ENCODE peak calls at places on chromosomes 12 and 14, in six cellular contexts. P, G, B, U, H and E are unnamed samples. For H3K27me3 and H3K4me1, the result is how much of the 10 kb centered on the place peaks cover.

GRCh38 chr14:93946104-93946503 is 19.0 kb downstream of the FAM181A start:
- DNase-seq in P (no peak), G (peak), B (no peak), U (no peak), H (no peak), E (no peak)

GRCh38 chr14:61839452-61839851 is 77.2 kb downstream of the SNAPC1 start:
- DNase-seq in P (no peak), G (peak), B (no peak), U (no peak), H (no peak), E (no peak)

GRCh38 chr14:66008631-66009030 is 477.5 kb upstream of the CCDC196 start:
- DNase-seq in P (no peak), G (no peak), B (no peak), U (peak), H (no peak), E (no peak)

GRCh38 chr14:102207831-102208365 is 68.2 kb downstream of the WDR20 start:
- DNase-seq in P (no peak), G (no peak), B (no peak), U (no peak), H (no peak), E (no peak)

GRCh38 chr12:49292729-49293055 is 2.3 kb upstream of the PRPH start:
- DNase-seq in P (no peak), G (no peak), B (no peak), U (no peak), H (no peak), E (no peak)

GRCh38 chr14:102479777-102480176 is 29.8 kb downstream of the ANKRD9 start:
- DNase-seq in P (peak), G (no peak), B (no peak), U (no peak), H (peak), E (no peak)

GRCh38 chr12:88578274-88578673 is 2.0 kb downstream of the KITLG start:
- DNase-seq in P (no peak), G (no peak), B (no peak), U (no peak), H (no peak), E (no peak)

GRCh38 chr12:22543246-22544037 is 900 bp downstream of the C2CD5 start:
- DNase-seq in P (peak), G (peak), B (no peak), U (no peak), H (peak), E (peak)

GRCh38 chr12:77995436-77996167 is 164.9 kb downstream of the NAV3 start:
- DNase-seq in P (no peak), G (peak), B (peak), U (peak), H (no peak), E (no peak)

GRCh38 chr12:1662761-1663439 is 28.0 kb upstream of the ADIPOR2 start:
- DNase-seq in P (peak), G (peak), B (peak), U (no peak), H (peak), E (no peak)

GRCh38 chr14:71143391-71144290 is 236.4 kb downstream of the PCNX1 start:
- DNase-seq in P (no peak), G (peak), B (no peak), U (peak), H (no peak), E (no peak)

GRCh38 chr14:89753828-89754439 is 200.6 kb downstream of the EFCAB11 start:
- DNase-seq in P (no peak), G (no peak), B (no peak), U (no peak), H (no peak), E (no peak)

GRCh38 chr12:69621551-69621950 is 10.8 kb upstream of the LRRC10 start:
- DNase-seq in P (no peak), G (no peak), B (no peak), U (no peak), H (no peak), E (no peak)

GRCh38 chr14:100802766-100803693 is 22.9 kb upstream of the MEG3 start:
- DNase-seq in P (no peak), G (no peak), B (no peak), U (no peak), H (no peak), E (no peak)

GRCh38 chr12:904010-904414 is 45.5 kb downstream of the RAD52 start:
- DNase-seq in P (no peak), G (no peak), B (no peak), U (peak), H (no peak), E (no peak)

GRCh38 chr12:97300921-97301320 is 161.7 kb upstream of the RMST start:
- DNase-seq in P (no peak), G (no peak), B (no peak), U (no peak), H (no peak), E (no peak)

GRCh38 chr14:99255621-99256482 is 16.1 kb downstream of the BCL11B start:
- DNase-seq in P (no peak), G (no peak), B (no peak), U (no peak), H (no peak), E (no peak)

GRCh38 chr14:57957441-57957840 is 91.5 kb upstream of the SLC35F4 start:
- DNase-seq in P (no peak), G (no peak), B (no peak), U (no peak), H (no peak), E (no peak)

GRCh38 chr12:65826513-65827171 is 2.4 kb downstream of the HMGA2 start:
- DNase-seq in P (no peak), G (peak), B (no peak), U (peak), H (no peak), E (no peak)
- H3K27me3 ChIP-seq in P (half or more), G (under half), B (under half), U (under half), H (under half), E (under half)

DNA sequence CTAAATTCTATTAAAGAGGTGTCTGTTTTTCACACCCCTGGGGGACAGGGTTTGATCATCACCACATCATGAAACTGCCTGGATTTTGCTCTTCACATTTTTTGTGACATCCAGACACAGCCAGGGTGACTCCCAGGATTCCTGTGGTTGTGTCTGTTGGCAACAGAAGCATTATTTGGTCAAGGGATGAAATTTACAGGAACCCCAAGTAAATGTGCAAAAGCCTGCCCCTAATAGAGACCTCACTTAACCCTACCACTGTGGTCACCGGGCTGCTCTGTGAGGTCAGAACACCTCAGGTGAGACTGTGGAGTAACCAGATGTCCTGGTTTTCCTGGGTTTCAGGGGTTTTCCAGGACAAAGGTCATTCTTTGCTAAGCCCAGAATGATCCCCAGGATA is 103.8 kb downstream of the DAD1 start:
- DNase-seq in P (no peak), G (no peak), B (no peak), U (no peak), H (no peak), E (no peak)
- H3K4me1 ChIP-seq in P (under half), G (under half), B (under half), U (half or more), H (under half), E (under half)

DNA sequence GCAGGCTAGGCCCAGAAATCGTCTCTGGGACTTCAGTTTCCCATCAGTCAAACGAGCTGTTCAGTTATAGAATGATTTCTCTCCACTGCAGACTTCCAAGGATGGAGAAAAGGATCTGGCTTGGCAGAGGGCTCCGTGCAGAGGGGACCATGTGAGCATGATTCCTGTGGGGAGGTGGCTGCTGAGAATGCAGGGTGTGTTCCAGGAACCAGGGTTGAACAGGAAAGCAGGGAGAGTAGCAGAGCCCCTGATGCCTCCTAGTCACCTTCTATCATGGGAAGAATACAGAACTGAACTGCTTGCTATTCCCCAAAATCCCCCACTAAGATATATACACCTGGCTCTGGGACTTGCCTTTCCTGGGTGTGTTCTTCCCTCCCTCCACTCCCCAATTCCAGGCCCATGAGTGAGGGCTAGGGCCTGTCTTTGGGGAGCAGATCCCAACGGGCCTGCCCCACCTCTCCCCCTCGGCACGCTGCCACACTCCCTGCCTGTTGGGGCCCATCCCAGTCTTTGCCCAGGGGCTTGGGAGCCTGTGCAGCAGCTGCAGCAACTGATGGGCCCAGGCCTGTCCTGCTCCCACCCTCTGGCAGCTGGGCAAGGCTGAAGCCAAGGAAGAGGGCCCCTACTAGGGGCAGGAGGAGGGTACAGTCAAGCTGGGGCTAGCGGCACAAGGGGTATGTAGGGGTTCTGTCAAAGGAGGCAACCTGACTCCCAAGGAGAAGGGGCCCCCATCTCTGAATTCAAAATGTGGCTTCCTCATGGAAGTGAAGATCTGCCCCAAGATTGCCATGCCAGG is 3.3 kb downstream of the AJUBA start:
- DNase-seq in P (no peak), G (no peak), B (no peak), U (no peak), H (no peak), E (no peak)
- H3K27me3 ChIP-seq in P (under half), G (under half), B (under half), U (under half), H (under half), E (under half)

DNA sequence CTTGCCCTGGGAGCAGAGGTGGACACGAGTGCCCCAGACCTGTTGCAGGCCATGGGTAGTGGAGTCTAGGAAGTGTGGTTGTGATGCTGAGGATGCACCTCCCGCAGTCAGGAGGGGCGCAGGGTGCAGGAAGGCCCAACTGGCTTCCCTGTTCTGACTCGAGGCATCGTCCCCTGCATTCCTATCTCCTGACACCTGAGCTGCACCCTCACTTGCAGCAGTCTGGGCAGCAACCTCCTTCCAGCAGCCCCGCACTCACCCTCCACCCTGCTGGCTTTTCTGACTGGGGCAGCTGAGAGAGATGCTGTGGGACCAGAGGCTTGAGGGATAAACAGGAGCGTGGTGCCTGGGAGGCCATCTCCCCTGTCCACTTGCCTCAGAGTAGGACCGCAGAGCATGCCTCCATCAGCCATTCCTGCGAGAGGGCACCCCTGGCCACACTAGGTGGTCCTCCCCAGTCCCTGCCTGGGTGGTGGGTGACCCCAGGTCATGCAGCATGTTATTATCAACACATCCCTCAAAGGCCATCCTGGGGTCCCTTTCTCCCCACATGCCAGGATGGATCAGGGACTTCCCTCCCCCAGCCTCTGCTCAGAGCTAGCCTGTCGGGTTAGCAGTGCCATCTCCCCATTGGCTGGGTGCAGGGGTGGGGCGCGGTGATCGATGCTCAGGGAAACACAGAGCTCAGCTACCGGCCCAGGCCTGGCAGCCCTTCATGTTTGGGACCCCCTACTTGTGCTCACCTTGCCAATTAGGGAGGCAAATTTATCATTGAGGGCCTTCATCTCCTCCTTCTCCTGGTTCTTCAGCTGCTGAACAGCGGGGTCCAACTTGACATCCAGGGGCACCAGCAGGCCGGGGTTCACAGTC is 719 bp downstream of the KRT80 start:
- DNase-seq in P (no peak), G (no peak), B (no peak), U (no peak), H (no peak), E (no peak)
- H3K4me1 ChIP-seq in P (half or more), G (half or more), B (half or more), U (under half), H (under half), E (half or more)

GRCh38 chr14:92924247-92924646 is 1.3 kb downstream of the CHGA start:
- DNase-seq in P (no peak), G (no peak), B (no peak), U (peak), H (no peak), E (no peak)

GRCh38 chr14:92923744-92924103 is 774 bp downstream of the CHGA start:
- DNase-seq in P (no peak), G (no peak), B (no peak), U (no peak), H (no peak), E (no peak)

GRCh38 chr14:92920001-92920400 is 2.9 kb upstream of the CHGA start:
- DNase-seq in P (no peak), G (no peak), B (no peak), U (no peak), H (no peak), E (no peak)

GRCh38 chr14:92922883-92923743 is at the start of gene CHGA:
- DNase-seq in P (peak), G (peak), B (no peak), U (peak), H (peak), E (no peak)

DNA sequence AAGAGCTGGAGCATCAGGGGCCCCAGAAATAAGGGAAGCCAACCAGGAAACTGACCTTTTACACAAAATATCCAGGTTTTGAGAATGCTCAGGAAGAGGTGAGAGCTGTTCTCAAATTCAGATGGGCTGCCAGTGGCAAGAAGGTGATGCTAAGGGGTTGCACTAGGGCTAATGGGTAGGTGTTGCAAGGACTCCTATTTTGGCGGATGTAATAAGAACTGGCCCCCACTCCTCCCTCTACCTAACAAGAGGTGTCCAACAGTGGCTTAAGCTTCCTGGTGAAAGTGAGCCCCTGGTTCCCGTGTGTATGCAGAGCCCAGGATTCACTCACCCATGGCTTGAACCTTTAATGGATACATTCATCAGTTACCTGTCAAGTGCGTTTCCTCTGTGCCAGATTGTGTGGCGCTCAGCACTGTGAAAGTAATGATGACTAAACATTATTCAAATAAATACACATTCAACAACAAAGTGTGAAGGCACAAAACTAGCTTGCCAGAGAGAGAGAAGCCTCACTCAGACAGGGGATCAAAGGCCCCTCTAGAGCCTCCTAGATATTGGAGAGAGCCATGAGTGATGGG is 705 bp upstream of the CHGA start:
- DNase-seq in P (no peak), G (no peak), B (no peak), U (no peak), H (no peak), E (no peak)
- H3K27me3 ChIP-seq in P (under half), G (under half), B (under half), U (under half), H (under half), E (under half)

GRCh38 chr12:110171636-110172035 is 47.5 kb downstream of the IFT81 start:
- DNase-seq in P (no peak), G (no peak), B (no peak), U (no peak), H (no peak), E (no peak)
- H3K4me1 ChIP-seq in P (under half), G (under half), B (under half), U (half or more), H (under half), E (under half)

DNA sequence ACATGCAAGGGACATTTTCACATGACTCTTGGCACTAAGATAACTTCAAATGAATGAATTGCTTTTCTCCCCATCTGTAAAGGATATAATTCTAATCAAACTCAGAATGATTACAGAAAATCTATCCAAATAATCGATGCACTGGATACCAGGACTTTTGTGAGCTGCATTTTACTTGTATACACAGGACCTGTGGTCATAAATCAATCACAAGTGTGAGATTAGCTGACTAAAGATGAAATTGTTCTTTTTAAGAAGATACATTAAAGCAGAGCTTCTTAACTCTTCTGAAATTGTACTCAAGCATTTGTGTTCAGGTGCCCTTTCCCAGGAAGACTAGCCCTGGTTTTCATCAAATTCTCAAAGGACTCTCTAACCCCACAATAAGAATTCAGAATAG is 66.3 kb downstream of the ESR2 start:
- DNase-seq in P (no peak), G (no peak), B (no peak), U (no peak), H (no peak), E (no peak)
- H3K27me3 ChIP-seq in P (under half), G (under half), B (under half), U (under half), H (under half), E (under half)

DNA sequence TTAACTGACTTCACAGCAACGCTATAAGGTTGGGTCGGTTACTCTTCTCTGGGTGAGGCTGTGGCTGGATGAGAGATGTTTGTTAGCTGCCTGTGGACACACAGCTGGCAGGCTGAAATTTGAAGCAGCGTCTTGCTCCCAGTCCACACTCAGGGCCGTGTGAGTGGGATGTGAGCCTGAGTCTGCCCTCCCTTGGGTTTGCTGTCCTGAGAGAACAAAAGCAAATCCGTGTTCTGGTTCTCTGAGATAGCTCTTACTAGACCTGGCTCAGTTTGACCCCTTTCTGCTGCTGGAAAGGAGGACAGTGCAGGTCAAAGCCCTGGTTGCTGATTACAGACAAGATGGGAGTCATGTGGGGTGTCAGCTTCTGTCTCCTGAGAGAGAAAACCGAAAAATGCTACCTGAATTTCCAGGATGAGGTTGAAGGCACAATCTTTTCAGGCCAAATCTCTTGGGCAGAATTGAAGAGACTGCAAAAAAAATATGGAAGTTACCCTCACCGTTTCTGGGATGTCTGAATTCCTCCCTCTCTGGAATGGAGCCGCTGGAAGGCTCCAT is 270.8 kb downstream of the ZFP36L1 start:
- DNase-seq in P (no peak), G (no peak), B (no peak), U (no peak), H (no peak), E (no peak)
- H3K4me1 ChIP-seq in P (half or more), G (under half), B (half or more), U (under half), H (under half), E (under half)